ENCODE peak calls at places on chromosome 11, in ten cellular contexts. One of them, this sample, is unnamed.

GRCh38 chr11:88363566-88364169 is 26.1 kb upstream of the CTSC start:
- DNase-seq in foreskin keratinocyte: no peak
- DNase-seq in mammary epithelial cell: peak
- DNase-seq in SJSA1: no peak
- DNase-seq in AG04450: no peak
- DNase-seq in brain microvascular endothelial cell: peak
- DNase-seq in colonic mucosa: no peak
- DNase-seq in sigmoid colon: no peak
- DNase-seq in GM23338: no peak
- DNase-seq in H9: no peak
- DNase-seq in this sample: no peak

GRCh38 chr11:135027461-135027860 is 615.4 kb upstream of the B3GAT1 start:
- DNase-seq in foreskin keratinocyte: no peak
- DNase-seq in SJSA1: no peak
- DNase-seq in GM23338: peak
- DNase-seq in brain microvascular endothelial cell: peak
- DNase-seq in AG04450: no peak
- DNase-seq in colonic mucosa: no peak
- DNase-seq in sigmoid colon: no peak
- DNase-seq in H9: peak
- DNase-seq in mammary epithelial cell: peak
- DNase-seq in this sample: no peak

GRCh38 chr11:44877908-44878459 is 72.7 kb downstream of the TP53I11 start:
- DNase-seq in mammary epithelial cell: no peak
- DNase-seq in GM23338: peak
- DNase-seq in sigmoid colon: no peak
- DNase-seq in H9: no peak
- DNase-seq in SJSA1: peak
- DNase-seq in colonic mucosa: no peak
- DNase-seq in AG04450: no peak
- DNase-seq in foreskin keratinocyte: no peak
- DNase-seq in brain microvascular endothelial cell: no peak
- DNase-seq in this sample: no peak

GRCh38 chr11:32385998-32386397 is 49.3 kb downstream of the WT1 start:
- DNase-seq in mammary epithelial cell: peak
- DNase-seq in colonic mucosa: peak
- DNase-seq in SJSA1: no peak
- DNase-seq in brain microvascular endothelial cell: peak
- DNase-seq in AG04450: no peak
- DNase-seq in sigmoid colon: no peak
- DNase-seq in foreskin keratinocyte: peak
- DNase-seq in GM23338: peak
- DNase-seq in H9: peak
- DNase-seq in this sample: no peak

GRCh38 chr11:99501655-99502054 is 480.9 kb downstream of the CNTN5 start:
- DNase-seq in AG04450: no peak
- DNase-seq in sigmoid colon: no peak
- DNase-seq in brain microvascular endothelial cell: no peak
- DNase-seq in H9: no peak
- DNase-seq in SJSA1: no peak
- DNase-seq in mammary epithelial cell: no peak
- DNase-seq in colonic mucosa: no peak
- DNase-seq in GM23338: no peak
- DNase-seq in foreskin keratinocyte: no peak
- DNase-seq in this sample: no peak

GRCh38 chr11:129249351-129249750 is 57.2 kb upstream of the ARHGAP32 start:
- DNase-seq in colonic mucosa: no peak
- DNase-seq in foreskin keratinocyte: peak
- DNase-seq in AG04450: peak
- DNase-seq in GM23338: no peak
- DNase-seq in mammary epithelial cell: peak
- DNase-seq in SJSA1: peak
- DNase-seq in H9: no peak
- DNase-seq in brain microvascular endothelial cell: peak
- DNase-seq in sigmoid colon: no peak
- DNase-seq in this sample: no peak

GRCh38 chr11:36155770-36156485 is 133.3 kb downstream of the COMMD9 start:
- DNase-seq in mammary epithelial cell: peak
- DNase-seq in brain microvascular endothelial cell: no peak
- DNase-seq in sigmoid colon: no peak
- DNase-seq in H9: no peak
- DNase-seq in GM23338: peak
- DNase-seq in foreskin keratinocyte: no peak
- DNase-seq in AG04450: peak
- DNase-seq in colonic mucosa: no peak
- DNase-seq in SJSA1: peak
- DNase-seq in this sample: no peak

GRCh38 chr11:128453444-128454336 is 133.7 kb downstream of the ETS1 start:
- DNase-seq in foreskin keratinocyte: peak
- DNase-seq in GM23338: no peak
- DNase-seq in H9: no peak
- DNase-seq in mammary epithelial cell: peak
- DNase-seq in brain microvascular endothelial cell: peak
- DNase-seq in sigmoid colon: peak
- DNase-seq in colonic mucosa: peak
- DNase-seq in SJSA1: peak
- DNase-seq in AG04450: peak
- DNase-seq in this sample: peak

GRCh38 chr11:71305041-71305440 is 52.7 kb upstream of the SHANK2 start:
- DNase-seq in SJSA1: no peak
- DNase-seq in colonic mucosa: no peak
- DNase-seq in GM23338: no peak
- DNase-seq in sigmoid colon: peak
- DNase-seq in brain microvascular endothelial cell: no peak
- DNase-seq in AG04450: no peak
- DNase-seq in mammary epithelial cell: no peak
- DNase-seq in foreskin keratinocyte: no peak
- DNase-seq in H9: peak
- DNase-seq in this sample: no peak

GRCh38 chr11:29318134-29318845 is 698.5 kb downstream of the KCNA4 start:
- DNase-seq in H9: no peak
- DNase-seq in GM23338: no peak
- DNase-seq in brain microvascular endothelial cell: peak
- DNase-seq in sigmoid colon: no peak
- DNase-seq in colonic mucosa: no peak
- DNase-seq in SJSA1: no peak
- DNase-seq in foreskin keratinocyte: no peak
- DNase-seq in mammary epithelial cell: peak
- DNase-seq in AG04450: no peak
- DNase-seq in this sample: no peak

GRCh38 chr11:14372011-14372410 is 13.0 kb upstream of the RRAS2 start:
- DNase-seq in sigmoid colon: no peak
- DNase-seq in AG04450: no peak
- DNase-seq in SJSA1: no peak
- DNase-seq in H9: no peak
- DNase-seq in foreskin keratinocyte: no peak
- DNase-seq in brain microvascular endothelial cell: no peak
- DNase-seq in mammary epithelial cell: no peak
- DNase-seq in GM23338: no peak
- DNase-seq in colonic mucosa: no peak
- DNase-seq in this sample: no peak

GRCh38 chr11:14373941-14374646 is 15.1 kb upstream of the RRAS2 start:
- DNase-seq in GM23338: no peak
- DNase-seq in colonic mucosa: no peak
- DNase-seq in AG04450: no peak
- DNase-seq in H9: no peak
- DNase-seq in SJSA1: no peak
- DNase-seq in mammary epithelial cell: peak
- DNase-seq in sigmoid colon: peak
- DNase-seq in foreskin keratinocyte: no peak
- DNase-seq in brain microvascular endothelial cell: peak
- DNase-seq in this sample: no peak

GRCh38 chr11:14376920-14377319 is 17.9 kb upstream of the RRAS2 start:
- DNase-seq in sigmoid colon: no peak
- DNase-seq in mammary epithelial cell: peak
- DNase-seq in AG04450: no peak
- DNase-seq in H9: no peak
- DNase-seq in SJSA1: no peak
- DNase-seq in colonic mucosa: no peak
- DNase-seq in brain microvascular endothelial cell: no peak
- DNase-seq in GM23338: no peak
- DNase-seq in foreskin keratinocyte: no peak
- DNase-seq in this sample: no peak

GRCh38 chr11:14378171-14378570 is 19.2 kb upstream of the RRAS2 start:
- DNase-seq in SJSA1: no peak
- DNase-seq in colonic mucosa: no peak
- DNase-seq in GM23338: no peak
- DNase-seq in foreskin keratinocyte: no peak
- DNase-seq in sigmoid colon: no peak
- DNase-seq in brain microvascular endothelial cell: no peak
- DNase-seq in AG04450: no peak
- DNase-seq in mammary epithelial cell: peak
- DNase-seq in H9: no peak
- DNase-seq in this sample: no peak

DNA sequence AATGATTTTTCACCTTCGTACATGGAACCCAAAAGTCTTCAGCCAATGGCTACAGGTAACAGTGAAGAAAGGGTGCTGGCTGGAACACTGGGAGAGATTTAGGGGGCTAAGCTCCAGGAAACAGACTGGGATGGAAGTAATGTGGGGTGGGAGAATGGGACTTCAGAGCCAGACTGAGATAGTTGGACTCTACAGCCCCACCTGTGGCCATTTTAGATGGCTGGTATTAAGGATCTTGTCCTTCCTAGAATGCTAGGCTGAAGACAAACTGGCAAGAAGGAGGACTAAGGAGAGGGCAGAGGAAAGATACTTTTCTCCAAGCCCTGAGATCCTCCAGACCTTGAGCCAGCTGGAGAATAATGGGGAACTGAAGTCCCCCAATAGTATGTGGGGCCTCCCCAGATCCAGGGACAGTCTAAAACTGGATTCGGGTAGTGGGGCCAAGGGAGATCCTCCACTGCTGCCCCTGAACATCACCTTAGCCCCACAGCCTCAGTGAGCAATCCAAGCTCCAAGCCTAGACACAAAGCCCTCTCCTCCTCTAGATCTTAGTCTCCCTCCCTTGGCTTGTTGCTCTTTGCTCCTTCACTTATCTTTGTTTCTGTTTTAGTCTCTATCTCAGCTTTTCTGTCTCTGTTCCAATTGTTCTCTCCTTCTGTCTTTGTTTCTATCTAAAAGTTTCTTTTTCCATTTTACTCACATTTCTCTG is 16.1 kb upstream of the RRAS2 start:
- DNase-seq in H9: peak
- DNase-seq in sigmoid colon: no peak
- DNase-seq in foreskin keratinocyte: no peak
- DNase-seq in brain microvascular endothelial cell: no peak
- DNase-seq in AG04450: no peak
- DNase-seq in SJSA1: no peak
- DNase-seq in colonic mucosa: no peak
- DNase-seq in GM23338: peak
- DNase-seq in mammary epithelial cell: no peak
- DNase-seq in this sample: no peak
- H3K27ac ChIP-seq in H9: no peak
- H3K27ac ChIP-seq in sigmoid colon: peak
- H3K27ac ChIP-seq in foreskin keratinocyte: no peak
- H3K27ac ChIP-seq in brain microvascular endothelial cell: no peak
- H3K27ac ChIP-seq in AG04450: no peak
- H3K27ac ChIP-seq in SJSA1: no peak
- H3K27ac ChIP-seq in colonic mucosa: no peak
- H3K27ac ChIP-seq in GM23338: no peak
- H3K27ac ChIP-seq in mammary epithelial cell: no peak
- H3K27ac ChIP-seq in this sample: peak

DNA sequence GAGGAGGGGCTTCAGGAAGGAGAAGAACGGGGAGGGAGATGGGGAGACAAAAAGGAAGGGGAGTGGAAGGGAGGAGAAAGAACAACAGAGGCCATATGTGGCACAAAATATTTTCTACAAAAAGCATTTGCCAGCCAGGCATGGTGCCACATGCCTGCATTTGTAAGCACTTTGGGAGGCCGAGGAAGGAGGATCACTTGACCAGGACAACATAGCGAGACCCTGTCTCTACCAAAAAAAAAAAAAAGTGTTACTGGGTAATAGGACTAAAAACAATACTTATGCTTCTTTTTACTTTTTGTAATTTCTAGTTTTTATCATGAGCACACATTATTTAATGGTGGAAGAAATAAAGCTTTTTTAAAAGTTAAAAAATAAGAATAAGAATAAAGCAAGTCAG is 5.3 kb downstream of the FAM168A start:
- DNase-seq in H9: no peak
- DNase-seq in GM23338: no peak
- DNase-seq in AG04450: no peak
- DNase-seq in sigmoid colon: no peak
- DNase-seq in mammary epithelial cell: no peak
- DNase-seq in SJSA1: no peak
- DNase-seq in foreskin keratinocyte: no peak
- DNase-seq in brain microvascular endothelial cell: no peak
- DNase-seq in colonic mucosa: no peak
- DNase-seq in this sample: no peak
- H3K27ac ChIP-seq in H9: no peak
- H3K27ac ChIP-seq in GM23338: no peak
- H3K27ac ChIP-seq in AG04450: no peak
- H3K27ac ChIP-seq in sigmoid colon: no peak
- H3K27ac ChIP-seq in mammary epithelial cell: no peak
- H3K27ac ChIP-seq in SJSA1: no peak
- H3K27ac ChIP-seq in foreskin keratinocyte: no peak
- H3K27ac ChIP-seq in brain microvascular endothelial cell: no peak
- H3K27ac ChIP-seq in colonic mucosa: no peak
- H3K27ac ChIP-seq in this sample: no peak

DNA sequence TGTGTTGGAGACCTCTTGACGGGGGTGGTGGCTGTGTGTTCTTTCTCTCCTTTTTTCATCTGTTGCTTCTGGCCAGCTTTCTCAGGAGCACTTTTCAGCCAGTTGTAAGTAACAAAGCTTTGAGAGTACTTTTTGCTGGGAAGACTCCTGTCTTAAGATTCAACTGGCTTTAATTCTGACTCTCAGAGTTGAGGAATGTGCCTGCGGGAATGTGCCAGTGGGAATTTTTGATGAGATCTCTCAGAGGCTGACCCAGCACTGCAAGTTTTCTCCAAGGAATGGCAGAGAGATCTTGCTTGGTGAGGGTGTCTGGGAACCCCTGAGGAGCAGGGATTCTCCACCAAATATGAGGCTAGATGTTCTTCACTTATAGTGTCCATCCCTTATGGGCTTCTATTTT is 91.6 kb upstream of the OR9Q1 start:
- DNase-seq in sigmoid colon: no peak
- DNase-seq in foreskin keratinocyte: no peak
- DNase-seq in AG04450: no peak
- DNase-seq in SJSA1: no peak
- DNase-seq in H9: no peak
- DNase-seq in mammary epithelial cell: no peak
- DNase-seq in GM23338: no peak
- DNase-seq in colonic mucosa: no peak
- DNase-seq in brain microvascular endothelial cell: no peak
- DNase-seq in this sample: no peak
- H3K27ac ChIP-seq in sigmoid colon: no peak
- H3K27ac ChIP-seq in foreskin keratinocyte: no peak
- H3K27ac ChIP-seq in AG04450: no peak
- H3K27ac ChIP-seq in SJSA1: no peak
- H3K27ac ChIP-seq in H9: no peak
- H3K27ac ChIP-seq in mammary epithelial cell: no peak
- H3K27ac ChIP-seq in GM23338: no peak
- H3K27ac ChIP-seq in colonic mucosa: no peak
- H3K27ac ChIP-seq in brain microvascular endothelial cell: no peak
- H3K27ac ChIP-seq in this sample: no peak

DNA sequence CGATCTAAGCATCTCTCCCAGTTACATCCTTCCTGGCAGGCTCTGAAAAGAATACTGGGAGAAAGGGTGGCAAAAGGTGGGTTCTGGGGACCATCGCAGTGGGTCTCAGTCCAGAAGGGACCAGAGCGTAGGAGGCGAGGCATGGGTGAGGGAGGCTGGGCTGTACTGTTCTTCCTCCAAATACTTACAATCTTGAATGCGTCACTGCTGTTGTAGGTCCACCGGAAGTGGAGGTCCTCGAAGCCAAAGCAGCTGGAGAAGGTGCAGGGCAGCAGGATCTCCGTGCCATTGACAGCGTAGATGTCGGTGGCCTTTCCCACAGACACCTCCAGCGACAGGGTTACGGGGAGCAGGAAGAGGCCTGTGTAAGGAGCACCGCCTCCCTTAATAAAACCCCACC is 7.8 kb downstream of the SCN4B start:
- DNase-seq in brain microvascular endothelial cell: no peak
- DNase-seq in colonic mucosa: no peak
- DNase-seq in foreskin keratinocyte: no peak
- DNase-seq in GM23338: no peak
- DNase-seq in sigmoid colon: no peak
- DNase-seq in H9: no peak
- DNase-seq in AG04450: no peak
- DNase-seq in SJSA1: no peak
- DNase-seq in mammary epithelial cell: no peak
- DNase-seq in this sample: no peak
- H3K27ac ChIP-seq in brain microvascular endothelial cell: no peak
- H3K27ac ChIP-seq in colonic mucosa: no peak
- H3K27ac ChIP-seq in foreskin keratinocyte: no peak
- H3K27ac ChIP-seq in GM23338: no peak
- H3K27ac ChIP-seq in sigmoid colon: no peak
- H3K27ac ChIP-seq in H9: no peak
- H3K27ac ChIP-seq in AG04450: no peak
- H3K27ac ChIP-seq in SJSA1: no peak
- H3K27ac ChIP-seq in mammary epithelial cell: no peak
- H3K27ac ChIP-seq in this sample: no peak